ENCODE peak calls at places on chromosomes 1 and 21, in five cellular contexts. C, K, L, Z and T are unnamed samples. For H3K36me3, the result is how much of the 10 kb centered on the place peaks cover.

GRCh38 chr1:36807262-36807661 is 227.1 kb downstream of the GRIK3 start:
- DNase-seq in C (no peak), K (no peak), L (no peak), Z (peak), T (no peak)

GRCh38 chr1:234965128-234965527 is 163.5 kb downstream of the TOMM20 start:
- DNase-seq in C (no peak), K (no peak), L (no peak), Z (no peak), T (no peak)

GRCh38 chr21:46161800-46162592 is 6.6 kb upstream of the FTCD start:
- DNase-seq in C (peak), K (peak), L (no peak), Z (peak), T (no peak)

GRCh38 chr21:32314806-32315205 is 16.2 kb downstream of the MRAP start:
- DNase-seq in C (no peak), K (no peak), L (no peak), Z (no peak), T (no peak)

GRCh38 chr21:44965251-44966022 is 25.6 kb downstream of the SLX9 start:
- DNase-seq in C (peak), K (no peak), L (no peak), Z (peak), T (no peak)

GRCh38 chr1:151583796-151584195 is 28.1 kb upstream of the SNX27 start:
- DNase-seq in C (no peak), K (no peak), L (no peak), Z (no peak), T (no peak)

GRCh38 chr1:36157973-36158826 is 2.2 kb downstream of the MAP7D1 start:
- DNase-seq in C (no peak), K (no peak), L (no peak), Z (no peak), T (no peak)

GRCh38 chr1:4060850-4061249 is 160.8 kb upstream of the C1orf174 start:
- DNase-seq in C (no peak), K (no peak), L (no peak), Z (no peak), T (no peak)

GRCh38 chr1:2145946-2146835 is 48.4 kb downstream of the FAAP20 start:
- DNase-seq in C (no peak), K (no peak), L (no peak), Z (peak), T (no peak)

GRCh38 chr1:20593766-20594165 is 4.9 kb downstream of the CDA start:
- DNase-seq in C (no peak), K (no peak), L (no peak), Z (no peak), T (no peak)

GRCh38 chr1:27299385-27300252 is 22.3 kb upstream of the TMEM222 start:
- DNase-seq in C (peak), K (peak), L (no peak), Z (no peak), T (peak)

GRCh38 chr1:157626099-157626498 is 28.2 kb upstream of the FCRL4 start:
- DNase-seq in C (no peak), K (peak), L (peak), Z (no peak), T (no peak)

GRCh38 chr1:41738475-41738874 is 180.2 kb downstream of the HIVEP3 start:
- DNase-seq in C (no peak), K (no peak), L (no peak), Z (no peak), T (no peak)

GRCh38 chr1:93612510-93612909 is 69.1 kb downstream of the BCAR3 start:
- DNase-seq in C (no peak), K (no peak), L (no peak), Z (no peak), T (no peak)
- H3K4me3 ChIP-seq in C (peak), K (no peak), L (no peak), Z (no peak), T (no peak)

GRCh38 chr1:203126866-203127671 is 457 bp upstream of the ADORA1 start:
- DNase-seq in C (no peak), K (no peak), L (no peak), Z (no peak), T (no peak)

GRCh38 chr1:203124011-203124410 is 3.5 kb upstream of the ADORA1 start:
- DNase-seq in C (no peak), K (no peak), L (no peak), Z (no peak), T (no peak)

GRCh38 chr1:203127672-203128611 is at the start of gene ADORA1:
- DNase-seq in C (peak), K (peak), L (no peak), Z (peak), T (no peak)

GRCh38 chr1:203124546-203125317 is 2.8 kb upstream of the ADORA1 start:
- DNase-seq in C (no peak), K (no peak), L (no peak), Z (no peak), T (no peak)

GRCh38 chr1:203126151-203126865 is 1.2 kb upstream of the ADORA1 start:
- DNase-seq in C (no peak), K (peak), L (no peak), Z (no peak), T (no peak)
- TF ChIP-seq CTCF in C (peak), K (peak), L (peak), Z (no peak), T (peak)

GRCh38 chr1:202005958-202006357 is 4.4 kb upstream of the ELF3 start:
- DNase-seq in C (no peak), K (no peak), L (no peak), Z (no peak), T (no peak)
- H3K36me3 ChIP-seq in C (half or more), K (under half), L (under half), Z (under half), T (under half)

GRCh38 chr1:9653195-9653782 is 1.8 kb downstream of the PIK3CD start:
- DNase-seq in C (no peak), K (no peak), L (no peak), Z (no peak), T (no peak)

GRCh38 chr1:9653783-9654517 is 2.4 kb downstream of the PIK3CD start:
- DNase-seq in C (no peak), K (no peak), L (no peak), Z (no peak), T (no peak)

GRCh38 chr1:9652379-9653194 is 1.1 kb downstream of the PIK3CD start:
- DNase-seq in C (peak), K (no peak), L (no peak), Z (peak), T (no peak)

GRCh38 chr1:9651220-9651564 is 339 bp upstream of the PIK3CD start:
- DNase-seq in C (no peak), K (no peak), L (no peak), Z (no peak), T (no peak)

DNA sequence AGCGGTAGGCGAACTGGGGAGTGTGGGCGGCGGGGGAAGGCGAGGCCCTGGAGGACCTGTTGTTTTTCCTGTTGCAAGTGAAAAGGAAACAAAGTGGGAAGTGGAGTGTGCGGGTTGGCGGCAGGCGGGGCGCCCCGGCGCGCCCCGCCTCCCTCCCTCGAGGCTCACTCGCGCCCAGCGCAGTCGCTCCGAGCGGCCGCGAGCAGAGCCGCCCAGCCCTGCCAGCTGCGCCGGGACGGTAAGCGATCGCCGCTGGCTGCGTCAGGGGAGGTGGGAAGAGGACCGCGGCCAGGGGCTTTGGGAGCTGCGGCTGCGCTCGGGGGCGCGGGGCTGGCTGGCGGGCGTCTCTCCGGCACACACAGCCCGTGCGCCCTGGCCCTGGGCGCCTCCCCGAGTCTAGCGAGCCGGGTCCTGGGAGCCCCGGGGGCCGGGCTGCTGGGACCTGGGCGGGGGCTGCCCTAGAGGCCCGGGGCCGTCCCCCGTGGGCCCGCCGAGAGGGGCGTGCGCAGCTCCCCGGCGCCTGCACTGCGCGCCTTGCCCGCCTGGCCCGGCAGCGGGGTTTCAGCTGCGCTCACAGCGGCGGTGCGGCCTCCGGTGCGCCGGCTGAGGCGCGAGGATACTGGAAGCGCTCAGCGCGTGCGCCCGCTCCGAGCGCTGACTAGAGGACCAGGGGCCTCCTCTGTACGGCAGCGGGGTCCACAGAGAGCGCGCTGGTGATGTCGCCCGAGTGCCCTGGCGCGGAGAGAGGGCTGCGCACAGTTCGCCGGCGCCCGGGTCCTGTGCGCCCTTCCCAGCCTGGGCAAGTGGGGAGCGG is at the start of gene PIK3CD:
- DNase-seq in C (peak), K (peak), L (no peak), Z (peak), T (no peak)
- H3K4me3 ChIP-seq in C (peak), K (peak), L (peak), Z (peak), T (peak)

GRCh38 chr1:214551436-214552173 is at the start of gene PTPN14:
- DNase-seq in C (peak), K (peak), L (peak), Z (peak), T (peak)

GRCh38 chr1:214548988-214549387 is 2.4 kb downstream of the PTPN14 start:
- DNase-seq in C (peak), K (peak), L (no peak), Z (no peak), T (no peak)

GRCh38 chr1:214551052-214551435 is 358 bp downstream of the PTPN14 start:
- DNase-seq in C (peak), K (peak), L (no peak), Z (peak), T (no peak)

GRCh38 chr1:214550339-214551051 is 907 bp downstream of the PTPN14 start:
- DNase-seq in C (no peak), K (peak), L (no peak), Z (no peak), T (no peak)

GRCh38 chr1:214549604-214550338 is 1.6 kb downstream of the PTPN14 start:
- DNase-seq in C (no peak), K (peak), L (no peak), Z (no peak), T (no peak)
- TF ChIP-seq CTCF in C (peak), K (no peak), L (peak), Z (no peak), T (peak)

GRCh38 chr1:156078728-156079127 is 3.5 kb downstream of the MEX3A start:
- DNase-seq in C (no peak), K (no peak), L (no peak), Z (no peak), T (no peak)
- H3K36me3 ChIP-seq in C (under half), K (under half), L (under half), Z (under half), T (under half)